ENCODE peak calls at places on chromosomes 6 and 20, in four cellular contexts. X is neuronal stem cell, P is H9, H is IMR-90. N is an unnamed sample.

GRCh38 chr6:99801805-99802204 is 192.2 kb downstream of the MCHR2 start:
- DNase-seq in X (no peak), P (no peak), H (no peak), N (no peak)

GRCh38 chr20:48832423-48832735 is 4.6 kb upstream of the PREX1 start:
- DNase-seq in X (no peak), P (no peak), H (no peak), N (peak)

GRCh38 chr6:1473166-1473565 is 83.8 kb downstream of the FOXF2 start:
- DNase-seq in X (no peak), P (no peak), H (no peak), N (no peak)

GRCh38 chr6:119620846-119621570 is 271.4 kb upstream of the MAN1A1 start:
- DNase-seq in X (no peak), P (no peak), H (peak), N (peak)

GRCh38 chr6:90413867-90414266 is 117.2 kb upstream of the BACH2 start:
- DNase-seq in X (no peak), P (peak), H (peak), N (no peak)

GRCh38 chr20:5430670-5431069 is 113.9 kb upstream of the PROKR2 start:
- DNase-seq in X (no peak), P (no peak), H (no peak), N (no peak)

GRCh38 chr6:169667716-169668115 is 34.1 kb downstream of the WDR27 start:
- DNase-seq in X (no peak), P (no peak), H (no peak), N (no peak)

GRCh38 chr6:89942601-89943000 is 48.3 kb downstream of the GJA10 start:
- DNase-seq in X (no peak), P (no peak), H (no peak), N (no peak)

GRCh38 chr20:46568570-46569129 is 18.2 kb upstream of the OCSTAMP start:
- DNase-seq in X (no peak), P (no peak), H (peak), N (no peak)

GRCh38 chr20:50133041-50133440 is 20.1 kb upstream of the UBE2V1 start:
- DNase-seq in X (no peak), P (no peak), H (no peak), N (no peak)

GRCh38 chr6:114000066-114000465 is 29.1 kb upstream of the HDAC2 start:
- DNase-seq in X (no peak), P (no peak), H (peak), N (no peak)

DNA sequence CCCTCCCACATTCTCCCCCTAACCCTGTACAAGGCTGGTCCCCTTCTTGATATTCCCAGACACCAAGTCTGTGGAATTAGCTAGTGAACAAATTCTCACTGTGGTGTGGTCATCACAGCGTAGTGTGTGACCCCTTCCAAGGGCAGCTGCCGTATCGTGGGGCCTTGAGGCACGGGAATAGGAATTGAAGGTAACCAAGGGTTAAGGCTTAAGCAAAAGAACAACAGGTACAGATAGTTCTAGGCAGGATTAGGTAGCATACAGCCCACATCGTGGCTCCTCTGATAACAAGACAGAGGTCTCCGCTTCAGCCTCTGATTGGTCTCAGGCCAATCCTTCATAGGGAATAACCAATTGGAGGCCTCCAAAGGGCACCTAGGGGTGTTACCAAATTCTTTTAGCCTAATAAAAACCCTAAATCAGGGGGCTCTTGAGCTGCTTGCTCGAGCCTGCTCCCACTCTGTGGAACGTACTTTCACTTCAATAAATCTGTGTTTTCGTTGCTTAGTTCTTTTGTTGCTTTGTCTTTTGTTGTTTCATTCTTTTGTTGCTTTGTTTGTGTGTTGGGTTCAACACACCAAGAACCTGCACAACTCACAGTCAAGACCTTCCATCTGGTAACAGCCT is 64.7 kb downstream of the GPR6 start:
- DNase-seq in X (no peak), P (no peak), H (no peak), N (no peak)
- H2AFZ ChIP-seq in X (no peak), P (no peak), H (no peak), N (no peak)

GRCh38 chr6:34246249-34246562 is 2.6 kb downstream of the SMIM29 start:
- DNase-seq in X (no peak), P (no peak), H (no peak), N (no peak)
- H4K8ac ChIP-seq in X (no peak), P (no peak), H (peak), N (no peak)

GRCh38 chr6:36577298-36577697 is 16.9 kb upstream of the SRSF3 start:
- DNase-seq in X (no peak), P (no peak), H (peak), N (peak)
- H2AFZ ChIP-seq in X (no peak), P (no peak), H (no peak), N (no peak)

GRCh38 chr6:148599967-148600426 is 146.8 kb upstream of the UST start:
- DNase-seq in X (peak), P (peak), H (peak), N (no peak)
- H4K8ac ChIP-seq in X (no peak), P (no peak), H (no peak), N (no peak)

DNA sequence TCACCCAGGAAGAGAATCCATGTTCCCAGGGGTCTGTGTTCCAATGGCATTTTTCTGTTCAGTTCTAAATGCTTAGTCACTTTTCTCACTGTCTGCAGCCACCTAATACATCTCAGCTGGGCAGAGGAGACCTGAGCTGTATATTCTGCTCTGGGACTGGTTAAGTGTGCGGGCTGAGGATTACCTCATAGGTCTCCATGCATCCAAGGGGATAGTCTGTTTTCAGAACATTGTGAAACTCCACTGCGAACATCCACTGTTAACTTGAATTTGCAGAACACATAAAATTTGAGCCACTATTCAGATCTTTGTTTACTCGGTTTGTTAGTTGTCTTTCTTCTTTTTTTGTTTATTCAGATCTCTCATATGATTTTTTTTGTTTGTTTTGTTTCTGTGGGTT is 947.1 kb downstream of the TFAP2A start:
- DNase-seq in X (no peak), P (no peak), H (peak), N (no peak)
- H2AFZ ChIP-seq in X (no peak), P (no peak), H (no peak), N (no peak)

N was measured in trophoblast cell.